ENCODE peak calls at places on chromosomes 6 and 20, in six cellular contexts. Y is GM12878, Q is H1, D is K562, X is GM12891, J is HepG2. O is an unnamed sample.

GRCh38 chr6:6438286-6438685 is 117.8 kb upstream of the F13A1 start:
- DNase-seq in Y (no peak), Q (no peak), D (no peak), X (no peak), J (no peak), O (no peak)

GRCh38 chr6:93341900-93342613 is 77.3 kb downstream of the EPHA7 start:
- DNase-seq in Y (no peak), Q (no peak), D (no peak), X (no peak), J (no peak), O (no peak)

GRCh38 chr6:117266948-117267347 is 1.6 kb downstream of the VGLL2 start:
- DNase-seq in Y (no peak), Q (no peak), D (no peak), X (no peak), J (no peak), O (no peak)

GRCh38 chr20:54026300-54027064 is 43.9 kb downstream of the BCAS1 start:
- DNase-seq in Y (no peak), Q (no peak), D (no peak), X (no peak), J (no peak), O (no peak)

GRCh38 chr6:169895000-169895759 is 143.8 kb downstream of the ERMARD start:
- DNase-seq in Y (no peak), Q (no peak), D (no peak), X (no peak), J (no peak), O (no peak)

GRCh38 chr20:56710577-56711465 is 81.7 kb downstream of the TFAP2C start:
- DNase-seq in Y (no peak), Q (no peak), D (no peak), X (no peak), J (no peak), O (no peak)

GRCh38 chr6:42968783-42969182 is 8.2 kb downstream of the GNMT start:
- DNase-seq in Y (no peak), Q (no peak), D (no peak), X (no peak), J (no peak), O (no peak)

GRCh38 chr6:125950293-125950692 is 6.3 kb upstream of the HINT3 start:
- DNase-seq in Y (no peak), Q (no peak), D (peak), X (no peak), J (no peak), O (no peak)

GRCh38 chr20:47208534-47209174 is 147.8 kb downstream of the ZMYND8 start:
- DNase-seq in Y (no peak), Q (no peak), D (no peak), X (no peak), J (no peak), O (no peak)

GRCh38 chr6:31559958-31560696 is 12.0 kb upstream of the LTA start:
- DNase-seq in Y (peak), Q (no peak), D (peak), X (no peak), J (no peak), O (peak)
- TF ChIP-seq TAF1 in Y (peak), Q (no peak), D (no peak), X (peak), J (no peak), O (no peak)

GRCh38 chr6:160069050-160069454 is 52.6 kb upstream of the SLC22A1 start:
- DNase-seq in Y (peak), Q (no peak), D (no peak), X (peak), J (no peak), O (peak)
- TF ChIP-seq TAF1 in Y (no peak), Q (no peak), D (no peak), X (no peak), J (no peak), O (no peak)

GRCh38 chr6:33036512-33036911 is 27.1 kb upstream of the HLA-DOA start:
- DNase-seq in Y (no peak), Q (no peak), D (no peak), X (no peak), J (no peak), O (no peak)

GRCh38 chr6:33034554-33034953 is 25.2 kb upstream of the HLA-DOA start:
- DNase-seq in Y (no peak), Q (no peak), D (no peak), X (no peak), J (no peak), O (no peak)

DNA sequence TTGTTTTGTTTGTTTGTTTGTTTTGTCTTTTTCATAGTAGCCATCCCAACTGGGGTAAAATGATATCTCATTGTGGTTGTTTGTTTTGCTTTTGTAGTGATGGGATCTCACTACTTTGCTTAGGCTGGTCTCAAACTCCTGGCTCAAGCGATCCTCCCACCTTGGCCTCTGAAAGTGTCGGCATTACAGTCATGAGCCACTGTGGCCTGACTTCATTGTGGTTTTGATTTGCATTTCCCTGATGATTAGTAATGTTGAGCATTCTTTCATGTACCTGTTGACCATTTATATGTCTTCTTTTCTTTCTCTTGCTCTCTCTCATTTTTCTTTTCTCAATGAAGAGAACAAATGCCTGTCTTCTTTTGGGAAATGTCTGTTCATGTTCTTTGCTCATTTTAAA is 30.8 kb upstream of the HLA-DOA start:
- DNase-seq in Y (peak), Q (no peak), D (no peak), X (no peak), J (no peak), O (no peak)
- TF ChIP-seq TAF1 in Y (no peak), Q (no peak), D (no peak), X (no peak), J (no peak), O (no peak)

GRCh38 chr6:34555328-34555727 is 801 bp downstream of the SPDEF start:
- DNase-seq in Y (no peak), Q (no peak), D (no peak), X (no peak), J (no peak), O (no peak)

GRCh38 chr6:34557228-34557627 is 1.1 kb upstream of the SPDEF start:
- DNase-seq in Y (no peak), Q (no peak), D (peak), X (no peak), J (no peak), O (no peak)

GRCh38 chr6:34554593-34555322 is 1.4 kb downstream of the SPDEF start:
- DNase-seq in Y (no peak), Q (no peak), D (no peak), X (no peak), J (no peak), O (no peak)

GRCh38 chr6:34556493-34556892 is 364 bp upstream of the SPDEF start:
- DNase-seq in Y (no peak), Q (no peak), D (no peak), X (no peak), J (no peak), O (no peak)

DNA sequence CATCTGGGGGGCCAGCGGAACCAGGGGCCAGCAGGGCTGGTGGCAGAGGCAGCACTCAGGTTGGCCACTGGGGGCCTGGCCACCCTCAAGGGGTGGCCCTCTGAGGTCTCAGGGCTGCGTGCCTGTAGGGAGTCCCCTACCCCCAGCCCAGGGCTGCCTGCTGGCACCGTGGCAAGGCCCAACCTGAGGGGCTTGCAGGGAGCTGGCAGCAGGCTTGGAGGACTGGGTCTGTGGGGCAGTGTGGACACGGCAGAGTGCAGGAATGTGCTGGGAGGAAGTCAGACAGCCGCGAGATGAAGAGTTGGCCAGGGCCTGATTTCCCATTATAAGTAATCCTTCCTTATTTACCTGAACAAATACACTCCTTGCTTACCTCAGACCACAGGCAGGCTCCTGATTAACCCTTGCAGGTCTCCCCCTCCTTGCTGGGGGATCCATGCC is at the start of gene SPDEF:
- DNase-seq in Y (no peak), Q (no peak), D (no peak), X (no peak), J (peak), O (no peak)
- TF ChIP-seq TAF1 in Y (no peak), Q (no peak), D (no peak), X (no peak), J (no peak), O (no peak)

DNA sequence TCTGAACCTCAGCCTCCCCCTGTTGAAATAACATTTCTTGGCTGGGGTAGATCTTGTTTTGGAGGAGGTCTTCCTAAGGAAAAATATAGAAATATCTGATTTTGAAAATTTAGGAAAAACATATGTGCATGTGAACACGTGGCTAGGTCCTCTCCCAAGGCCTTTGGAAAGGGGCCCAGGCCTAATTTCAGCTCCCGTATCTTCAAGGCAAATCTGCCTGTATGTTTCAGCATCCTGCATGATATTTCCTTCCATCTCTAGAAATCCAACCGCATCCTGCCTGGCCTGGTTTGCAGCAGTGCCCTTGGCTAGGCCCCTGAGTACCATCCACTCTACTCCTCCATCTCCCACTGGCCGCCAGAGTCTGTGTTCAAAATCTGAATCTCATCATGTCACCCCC is 261.3 kb downstream of the PHACTR1 start:
- DNase-seq in Y (no peak), Q (no peak), D (no peak), X (no peak), J (no peak), O (no peak)
- TF ChIP-seq TAF1 in Y (no peak), Q (no peak), D (no peak), X (no peak), J (no peak), O (no peak)

GRCh38 chr6:109442393-109442924 is 1.9 kb downstream of the SMPD2 start:
- DNase-seq in Y (no peak), Q (no peak), D (no peak), X (no peak), J (no peak), O (no peak)

GRCh38 chr6:109443425-109443950 is 3.0 kb downstream of the SMPD2 start:
- DNase-seq in Y (no peak), Q (no peak), D (no peak), X (no peak), J (no peak), O (no peak)

GRCh38 chr6:109440325-109441068 is at the start of the genes PPIL6 and SMPD2:
- DNase-seq in Y (no peak), Q (peak), D (peak), X (peak), J (peak), O (peak)

GRCh38 chr6:109445382-109445781 is 4.9 kb downstream of the SMPD2 start:
- DNase-seq in Y (no peak), Q (no peak), D (peak), X (no peak), J (no peak), O (no peak)

DNA sequence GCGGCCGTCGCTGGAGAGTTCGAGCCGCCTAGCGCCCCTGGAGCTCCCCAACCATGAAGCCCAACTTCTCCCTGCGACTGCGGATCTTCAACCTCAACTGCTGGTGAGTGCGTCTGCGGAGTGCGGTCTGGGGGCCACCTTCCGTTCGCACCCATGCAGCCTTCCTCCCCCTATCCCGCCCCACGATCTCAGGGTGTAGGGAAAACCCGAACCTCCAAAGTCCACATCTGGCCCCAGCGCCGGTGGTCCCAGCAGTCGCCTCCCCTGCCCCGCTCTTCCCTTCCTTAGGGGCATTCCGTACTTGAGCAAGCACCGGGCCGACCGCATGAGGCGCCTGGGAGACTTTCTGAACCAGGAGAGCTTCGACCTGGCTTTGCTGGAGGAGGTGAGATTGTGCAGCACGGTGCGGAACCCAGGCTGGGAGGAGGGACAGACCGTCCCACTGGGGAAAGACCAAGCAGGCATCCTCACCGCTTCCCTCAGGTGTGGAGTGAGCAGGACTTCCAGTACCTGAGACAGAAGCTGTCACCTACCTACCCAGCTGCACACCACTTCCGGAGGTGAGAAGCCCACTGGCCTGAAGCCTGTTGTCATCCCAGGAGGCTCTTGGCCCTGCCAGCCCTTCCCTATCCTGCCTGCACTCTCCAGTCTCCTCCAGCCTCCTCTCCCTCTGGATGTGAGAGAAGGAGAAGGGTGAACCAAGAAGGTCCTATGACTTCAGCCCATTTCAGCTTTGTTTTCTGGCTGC is 719 bp downstream of the SMPD2 start:
- DNase-seq in Y (no peak), Q (no peak), D (peak), X (no peak), J (peak), O (no peak)
- TF ChIP-seq TAF1 in Y (no peak), Q (no peak), D (no peak), X (no peak), J (no peak), O (no peak)